ENCODE peak calls at places on chromosomes 13 and 19, in four cellular contexts. One of them, this sample, is unnamed.
A peak's percentile ranks its signal among the peaks of the same experiment; 100 is the strongest.

GRCh38 chr13:35727881-35728280 is 251.4 kb upstream of the MAB21L1 start:
- DNase-seq in AG04450: no peak
- DNase-seq in ACHN: no peak
- DNase-seq in activated CD8-positive, alpha-beta memory T cell treated with anti-CD3 and anti-CD28 coated beads for 48 hours: no peak
- DNase-seq in this sample: no peak

GRCh38 chr19:288911-289310 is 2.3 kb downstream of the PLPP2 start:
- DNase-seq in AG04450: no peak
- DNase-seq in activated CD8-positive, alpha-beta memory T cell treated with anti-CD3 and anti-CD28 coated beads for 48 hours: no peak
- DNase-seq in ACHN: no peak
- DNase-seq in this sample: no peak

GRCh38 chr13:109868583-109869311 is 82.4 kb upstream of the IRS2 start:
- DNase-seq in activated CD8-positive, alpha-beta memory T cell treated with anti-CD3 and anti-CD28 coated beads for 48 hours: no peak
- DNase-seq in ACHN: peak; percentile 7
- DNase-seq in AG04450: no peak
- DNase-seq in this sample: no peak

GRCh38 chr13:39552233-39552632 is 50.8 kb downstream of the LHFPL6 start:
- DNase-seq in ACHN: no peak
- DNase-seq in AG04450: no peak
- DNase-seq in activated CD8-positive, alpha-beta memory T cell treated with anti-CD3 and anti-CD28 coated beads for 48 hours: no peak
- DNase-seq in this sample: no peak

GRCh38 chr19:6683971-6684370 is 14.0 kb upstream of the TNFSF14 start:
- DNase-seq in AG04450: no peak
- DNase-seq in activated CD8-positive, alpha-beta memory T cell treated with anti-CD3 and anti-CD28 coated beads for 48 hours: no peak
- DNase-seq in ACHN: no peak
- DNase-seq in this sample: no peak

GRCh38 chr19:6925801-6926751 is 38.7 kb downstream of the ADGRE1 start:
- DNase-seq in ACHN: no peak
- DNase-seq in activated CD8-positive, alpha-beta memory T cell treated with anti-CD3 and anti-CD28 coated beads for 48 hours: no peak
- DNase-seq in AG04450: no peak
- DNase-seq in this sample: peak; percentile 6

GRCh38 chr19:35169226-35169995 is 14.9 kb downstream of the FXYD5 start:
- DNase-seq in activated CD8-positive, alpha-beta memory T cell treated with anti-CD3 and anti-CD28 coated beads for 48 hours: no peak
- DNase-seq in ACHN: no peak
- DNase-seq in AG04450: no peak
- DNase-seq in this sample: no peak

GRCh38 chr19:33465371-33465770 is 56.2 kb downstream of the PEPD start:
- DNase-seq in activated CD8-positive, alpha-beta memory T cell treated with anti-CD3 and anti-CD28 coated beads for 48 hours: no peak
- DNase-seq in AG04450: no peak
- DNase-seq in ACHN: no peak
- DNase-seq in this sample: no peak

GRCh38 chr19:42086770-42087550 is 11.0 kb downstream of the ZNF574 start:
- DNase-seq in activated CD8-positive, alpha-beta memory T cell treated with anti-CD3 and anti-CD28 coated beads for 48 hours: no peak
- DNase-seq in ACHN: no peak
- DNase-seq in AG04450: no peak
- DNase-seq in this sample: no peak

GRCh38 chr13:26742691-26743358 is 17.8 kb downstream of the GPR12 start:
- DNase-seq in ACHN: no peak
- DNase-seq in AG04450: no peak
- DNase-seq in activated CD8-positive, alpha-beta memory T cell treated with anti-CD3 and anti-CD28 coated beads for 48 hours: no peak
- DNase-seq in this sample: no peak

GRCh38 chr13:99178636-99179035 is 22.0 kb upstream of the UBAC2 start:
- DNase-seq in activated CD8-positive, alpha-beta memory T cell treated with anti-CD3 and anti-CD28 coated beads for 48 hours: no peak
- DNase-seq in AG04450: no peak
- DNase-seq in ACHN: no peak
- DNase-seq in this sample: no peak

GRCh38 chr13:90448466-90449037 is 898.9 kb upstream of the MIR17HG start:
- DNase-seq in AG04450: no peak
- DNase-seq in ACHN: no peak
- DNase-seq in activated CD8-positive, alpha-beta memory T cell treated with anti-CD3 and anti-CD28 coated beads for 48 hours: no peak
- DNase-seq in this sample: no peak

GRCh38 chr19:31356587-31357314 is 7.5 kb upstream of the TSHZ3 start:
- DNase-seq in AG04450: no peak
- DNase-seq in ACHN: no peak
- DNase-seq in activated CD8-positive, alpha-beta memory T cell treated with anti-CD3 and anti-CD28 coated beads for 48 hours: no peak
- DNase-seq in this sample: peak; percentile 49

GRCh38 chr19:14375582-14376291 is 5.5 kb upstream of the ADGRE5 start:
- DNase-seq in AG04450: no peak
- DNase-seq in ACHN: no peak
- DNase-seq in activated CD8-positive, alpha-beta memory T cell treated with anti-CD3 and anti-CD28 coated beads for 48 hours: no peak
- DNase-seq in this sample: no peak

GRCh38 chr13:23349127-23349897 is 84.2 kb downstream of the SACS start:
- DNase-seq in ACHN: no peak
- DNase-seq in AG04450: no peak
- DNase-seq in activated CD8-positive, alpha-beta memory T cell treated with anti-CD3 and anti-CD28 coated beads for 48 hours: no peak
- DNase-seq in this sample: no peak

GRCh38 chr19:41306394-41306793 is 3.6 kb upstream of the CCDC97 start:
- DNase-seq in activated CD8-positive, alpha-beta memory T cell treated with anti-CD3 and anti-CD28 coated beads for 48 hours: no peak
- DNase-seq in AG04450: no peak
- DNase-seq in ACHN: no peak
- DNase-seq in this sample: no peak

GRCh38 chr13:110308377-110309158 is 1.5 kb downstream of the COL4A2 start:
- DNase-seq in activated CD8-positive, alpha-beta memory T cell treated with anti-CD3 and anti-CD28 coated beads for 48 hours: no peak
- DNase-seq in AG04450: no peak
- DNase-seq in ACHN: peak; percentile 41
- DNase-seq in this sample: peak; percentile 55

GRCh38 chr19:54521022-54521859 is 18.6 kb downstream of the LAIR2 start:
- DNase-seq in ACHN: no peak
- DNase-seq in AG04450: no peak
- DNase-seq in activated CD8-positive, alpha-beta memory T cell treated with anti-CD3 and anti-CD28 coated beads for 48 hours: no peak
- DNase-seq in this sample: no peak

GRCh38 chr19:14575428-14575980 is 3.6 kb upstream of the NDUFB7 start:
- DNase-seq in ACHN: no peak
- DNase-seq in activated CD8-positive, alpha-beta memory T cell treated with anti-CD3 and anti-CD28 coated beads for 48 hours: no peak
- DNase-seq in AG04450: no peak
- DNase-seq in this sample: no peak

GRCh38 chr13:30806784-30807183 is 71.4 kb downstream of the ALOX5AP start:
- DNase-seq in activated CD8-positive, alpha-beta memory T cell treated with anti-CD3 and anti-CD28 coated beads for 48 hours: no peak
- DNase-seq in AG04450: no peak
- DNase-seq in ACHN: peak; percentile 35
- DNase-seq in this sample: no peak

GRCh38 chr19:53906211-53907192 is 2.6 kb upstream of the CACNG7 start:
- DNase-seq in activated CD8-positive, alpha-beta memory T cell treated with anti-CD3 and anti-CD28 coated beads for 48 hours: peak; percentile 62
- DNase-seq in ACHN: no peak
- DNase-seq in AG04450: no peak
- DNase-seq in this sample: no peak

GRCh38 chr13:49185264-49185663 is 34.9 kb upstream of the MLNR start:
- DNase-seq in AG04450: no peak
- DNase-seq in activated CD8-positive, alpha-beta memory T cell treated with anti-CD3 and anti-CD28 coated beads for 48 hours: no peak
- DNase-seq in ACHN: no peak
- DNase-seq in this sample: no peak

GRCh38 chr19:51338563-51339312 is 3.2 kb downstream of the VSIG10L start:
- DNase-seq in ACHN: peak; percentile 71
- DNase-seq in AG04450: no peak
- DNase-seq in activated CD8-positive, alpha-beta memory T cell treated with anti-CD3 and anti-CD28 coated beads for 48 hours: peak; percentile 76
- DNase-seq in this sample: peak; percentile 85

GRCh38 chr13:19150712-19151228 is 30.9 kb downstream of the TUBA3C start:
- DNase-seq in AG04450: no peak
- DNase-seq in ACHN: no peak
- DNase-seq in activated CD8-positive, alpha-beta memory T cell treated with anti-CD3 and anti-CD28 coated beads for 48 hours: no peak
- DNase-seq in this sample: no peak

GRCh38 chr13:73146705-73147104 is 87.9 kb downstream of the KLF5 start:
- DNase-seq in ACHN: no peak
- DNase-seq in activated CD8-positive, alpha-beta memory T cell treated with anti-CD3 and anti-CD28 coated beads for 48 hours: no peak
- DNase-seq in AG04450: no peak
- DNase-seq in this sample: no peak

GRCh38 chr19:39352549-39353285 is 10.5 kb downstream of the SAMD4B start:
- DNase-seq in AG04450: no peak
- DNase-seq in ACHN: no peak
- DNase-seq in activated CD8-positive, alpha-beta memory T cell treated with anti-CD3 and anti-CD28 coated beads for 48 hours: no peak
- DNase-seq in this sample: no peak

GRCh38 chr19:39819786-39820185 is 14.2 kb downstream of the DYRK1B start:
- DNase-seq in AG04450: no peak
- DNase-seq in ACHN: no peak
- DNase-seq in activated CD8-positive, alpha-beta memory T cell treated with anti-CD3 and anti-CD28 coated beads for 48 hours: no peak
- DNase-seq in this sample: no peak

GRCh38 chr19:50728084-50728737 is 5.0 kb downstream of the CLEC11A start:
- DNase-seq in activated CD8-positive, alpha-beta memory T cell treated with anti-CD3 and anti-CD28 coated beads for 48 hours: peak; percentile 70
- DNase-seq in AG04450: no peak
- DNase-seq in ACHN: no peak
- DNase-seq in this sample: peak; percentile 42